ENCODE peak calls at places on chromosomes 6 and 20, in ten cellular contexts. One of them, this sample, is unnamed. For H3K4me1, the result is how much of the 10 kb centered on the place peaks cover.

GRCh38 chr6:119129968-119130484 is 51.6 kb upstream of the FAM184A start:
- DNase-seq in OCI-LY7: no peak
- DNase-seq in heart left ventricle: no peak
- DNase-seq in mammary epithelial cell: peak
- DNase-seq in HCT116: peak
- DNase-seq in hepatocyte: no peak
- DNase-seq in suprapubic skin: no peak
- DNase-seq in CD8-positive, alpha-beta memory T cell: no peak
- DNase-seq in psoas muscle: no peak
- DNase-seq in upper lobe of right lung: no peak
- DNase-seq in this sample: no peak

GRCh38 chr20:11153819-11154218 is 480.0 kb upstream of the JAG1 start:
- DNase-seq in OCI-LY7: no peak
- DNase-seq in heart left ventricle: no peak
- DNase-seq in mammary epithelial cell: no peak
- DNase-seq in HCT116: no peak
- DNase-seq in hepatocyte: no peak
- DNase-seq in suprapubic skin: no peak
- DNase-seq in CD8-positive, alpha-beta memory T cell: no peak
- DNase-seq in psoas muscle: no peak
- DNase-seq in upper lobe of right lung: no peak
- DNase-seq in this sample: no peak

GRCh38 chr20:33925867-33926266 is 67.8 kb upstream of the RALY start:
- DNase-seq in OCI-LY7: no peak
- DNase-seq in heart left ventricle: no peak
- DNase-seq in mammary epithelial cell: no peak
- DNase-seq in HCT116: no peak
- DNase-seq in hepatocyte: no peak
- DNase-seq in suprapubic skin: no peak
- DNase-seq in CD8-positive, alpha-beta memory T cell: no peak
- DNase-seq in psoas muscle: no peak
- DNase-seq in upper lobe of right lung: no peak
- DNase-seq in this sample: no peak

GRCh38 chr6:4049246-4049645 is 29.7 kb downstream of the FAM217A start:
- DNase-seq in OCI-LY7: no peak
- DNase-seq in heart left ventricle: no peak
- DNase-seq in mammary epithelial cell: no peak
- DNase-seq in HCT116: no peak
- DNase-seq in hepatocyte: no peak
- DNase-seq in suprapubic skin: no peak
- DNase-seq in CD8-positive, alpha-beta memory T cell: no peak
- DNase-seq in psoas muscle: no peak
- DNase-seq in upper lobe of right lung: no peak
- DNase-seq in this sample: no peak

GRCh38 chr20:60765821-60766403 is 486.1 kb upstream of the CDH4 start:
- DNase-seq in OCI-LY7: no peak
- DNase-seq in heart left ventricle: no peak
- DNase-seq in mammary epithelial cell: no peak
- DNase-seq in HCT116: no peak
- DNase-seq in hepatocyte: no peak
- DNase-seq in suprapubic skin: no peak
- DNase-seq in CD8-positive, alpha-beta memory T cell: no peak
- DNase-seq in psoas muscle: no peak
- DNase-seq in upper lobe of right lung: no peak
- DNase-seq in this sample: no peak

GRCh38 chr6:28884423-28885148 is 39.2 kb downstream of the TRIM27 start:
- DNase-seq in OCI-LY7: no peak
- DNase-seq in heart left ventricle: no peak
- DNase-seq in mammary epithelial cell: no peak
- DNase-seq in HCT116: no peak
- DNase-seq in hepatocyte: no peak
- DNase-seq in suprapubic skin: no peak
- DNase-seq in CD8-positive, alpha-beta memory T cell: peak
- DNase-seq in psoas muscle: no peak
- DNase-seq in upper lobe of right lung: no peak
- DNase-seq in this sample: no peak

GRCh38 chr20:25496968-25497401 is 88.3 kb downstream of the NINL start:
- DNase-seq in OCI-LY7: no peak
- DNase-seq in heart left ventricle: peak
- DNase-seq in mammary epithelial cell: peak
- DNase-seq in HCT116: no peak
- DNase-seq in hepatocyte: no peak
- DNase-seq in suprapubic skin: peak
- DNase-seq in CD8-positive, alpha-beta memory T cell: no peak
- DNase-seq in psoas muscle: no peak
- DNase-seq in upper lobe of right lung: no peak
- DNase-seq in this sample: no peak

GRCh38 chr6:156852858-156853216 is 75.7 kb downstream of the ARID1B start:
- DNase-seq in OCI-LY7: no peak
- DNase-seq in heart left ventricle: no peak
- DNase-seq in mammary epithelial cell: no peak
- DNase-seq in HCT116: no peak
- DNase-seq in hepatocyte: no peak
- DNase-seq in suprapubic skin: no peak
- DNase-seq in CD8-positive, alpha-beta memory T cell: no peak
- DNase-seq in psoas muscle: no peak
- DNase-seq in upper lobe of right lung: no peak
- DNase-seq in this sample: no peak

GRCh38 chr20:13515796-13516533 is 122.8 kb downstream of the TASP1 start:
- DNase-seq in OCI-LY7: no peak
- DNase-seq in heart left ventricle: no peak
- DNase-seq in mammary epithelial cell: no peak
- DNase-seq in HCT116: no peak
- DNase-seq in hepatocyte: no peak
- DNase-seq in suprapubic skin: no peak
- DNase-seq in CD8-positive, alpha-beta memory T cell: no peak
- DNase-seq in psoas muscle: no peak
- DNase-seq in upper lobe of right lung: no peak
- DNase-seq in this sample: no peak

GRCh38 chr6:34981951-34982350 is 92.9 kb downstream of the ANKS1A start:
- DNase-seq in OCI-LY7: no peak
- DNase-seq in heart left ventricle: no peak
- DNase-seq in mammary epithelial cell: no peak
- DNase-seq in HCT116: no peak
- DNase-seq in hepatocyte: no peak
- DNase-seq in suprapubic skin: no peak
- DNase-seq in CD8-positive, alpha-beta memory T cell: no peak
- DNase-seq in psoas muscle: no peak
- DNase-seq in upper lobe of right lung: no peak
- DNase-seq in this sample: no peak

GRCh38 chr6:154917941-154918340 is 77.2 kb upstream of the TIAM2 start:
- DNase-seq in OCI-LY7: no peak
- DNase-seq in heart left ventricle: no peak
- DNase-seq in mammary epithelial cell: no peak
- DNase-seq in HCT116: no peak
- DNase-seq in hepatocyte: no peak
- DNase-seq in suprapubic skin: peak
- DNase-seq in CD8-positive, alpha-beta memory T cell: no peak
- DNase-seq in psoas muscle: no peak
- DNase-seq in upper lobe of right lung: no peak
- DNase-seq in this sample: no peak

GRCh38 chr6:154920502-154921200 is 74.5 kb upstream of the TIAM2 start:
- DNase-seq in OCI-LY7: no peak
- DNase-seq in heart left ventricle: no peak
- DNase-seq in mammary epithelial cell: no peak
- DNase-seq in HCT116: no peak
- DNase-seq in hepatocyte: no peak
- DNase-seq in suprapubic skin: no peak
- DNase-seq in CD8-positive, alpha-beta memory T cell: no peak
- DNase-seq in psoas muscle: no peak
- DNase-seq in upper lobe of right lung: no peak
- DNase-seq in this sample: no peak

GRCh38 chr6:154919806-154920205 is 75.3 kb upstream of the TIAM2 start:
- DNase-seq in OCI-LY7: no peak
- DNase-seq in heart left ventricle: no peak
- DNase-seq in mammary epithelial cell: no peak
- DNase-seq in HCT116: no peak
- DNase-seq in hepatocyte: no peak
- DNase-seq in suprapubic skin: peak
- DNase-seq in CD8-positive, alpha-beta memory T cell: no peak
- DNase-seq in psoas muscle: no peak
- DNase-seq in upper lobe of right lung: no peak
- DNase-seq in this sample: no peak

GRCh38 chr6:154914288-154914687 is 80.8 kb upstream of the TIAM2 start:
- DNase-seq in OCI-LY7: no peak
- DNase-seq in heart left ventricle: no peak
- DNase-seq in mammary epithelial cell: no peak
- DNase-seq in HCT116: no peak
- DNase-seq in hepatocyte: no peak
- DNase-seq in suprapubic skin: peak
- DNase-seq in CD8-positive, alpha-beta memory T cell: no peak
- DNase-seq in psoas muscle: no peak
- DNase-seq in upper lobe of right lung: no peak
- DNase-seq in this sample: no peak

DNA sequence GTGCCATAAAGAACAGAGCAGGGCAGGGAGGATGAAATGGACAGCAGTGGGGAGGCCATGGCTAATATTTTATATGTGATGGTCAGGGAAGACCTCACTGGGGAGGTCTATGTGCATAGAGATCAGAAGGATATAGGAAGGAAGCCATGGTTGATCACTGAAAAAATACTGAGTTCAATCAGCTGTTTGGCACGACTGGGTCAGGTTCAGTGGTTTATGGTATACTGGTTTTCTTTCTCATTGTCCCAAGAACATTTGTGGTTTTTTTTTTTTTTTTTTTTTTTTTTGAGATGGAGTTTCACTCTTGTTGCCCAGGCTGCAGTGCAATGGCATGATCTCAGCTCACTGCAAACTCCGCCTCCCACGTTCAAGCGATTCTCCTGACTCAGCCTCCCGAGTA is 78.3 kb upstream of the TIAM2 start:
- DNase-seq in OCI-LY7: no peak
- DNase-seq in heart left ventricle: no peak
- DNase-seq in mammary epithelial cell: no peak
- DNase-seq in HCT116: no peak
- DNase-seq in hepatocyte: no peak
- DNase-seq in suprapubic skin: no peak
- DNase-seq in CD8-positive, alpha-beta memory T cell: no peak
- DNase-seq in psoas muscle: no peak
- DNase-seq in upper lobe of right lung: no peak
- DNase-seq in this sample: no peak
- H3K4me1 ChIP-seq in OCI-LY7: under half
- H3K4me1 ChIP-seq in heart left ventricle: under half
- H3K4me1 ChIP-seq in mammary epithelial cell: under half
- H3K4me1 ChIP-seq in HCT116: under half
- H3K4me1 ChIP-seq in hepatocyte: under half
- H3K4me1 ChIP-seq in suprapubic skin: under half
- H3K4me1 ChIP-seq in CD8-positive, alpha-beta memory T cell: under half
- H3K4me1 ChIP-seq in psoas muscle: under half
- H3K4me1 ChIP-seq in upper lobe of right lung: under half
- H3K4me1 ChIP-seq in this sample: under half

GRCh38 chr6:6512711-6513110 is 75.8 kb upstream of the LY86 start:
- DNase-seq in OCI-LY7: no peak
- DNase-seq in heart left ventricle: no peak
- DNase-seq in mammary epithelial cell: no peak
- DNase-seq in HCT116: no peak
- DNase-seq in hepatocyte: no peak
- DNase-seq in suprapubic skin: no peak
- DNase-seq in CD8-positive, alpha-beta memory T cell: no peak
- DNase-seq in psoas muscle: no peak
- DNase-seq in upper lobe of right lung: no peak
- DNase-seq in this sample: no peak
- H3K4me1 ChIP-seq in OCI-LY7: under half
- H3K4me1 ChIP-seq in heart left ventricle: under half
- H3K4me1 ChIP-seq in mammary epithelial cell: under half
- H3K4me1 ChIP-seq in HCT116: under half
- H3K4me1 ChIP-seq in hepatocyte: under half
- H3K4me1 ChIP-seq in suprapubic skin: under half
- H3K4me1 ChIP-seq in CD8-positive, alpha-beta memory T cell: under half
- H3K4me1 ChIP-seq in psoas muscle: under half
- H3K4me1 ChIP-seq in upper lobe of right lung: under half
- H3K4me1 ChIP-seq in this sample: under half

DNA sequence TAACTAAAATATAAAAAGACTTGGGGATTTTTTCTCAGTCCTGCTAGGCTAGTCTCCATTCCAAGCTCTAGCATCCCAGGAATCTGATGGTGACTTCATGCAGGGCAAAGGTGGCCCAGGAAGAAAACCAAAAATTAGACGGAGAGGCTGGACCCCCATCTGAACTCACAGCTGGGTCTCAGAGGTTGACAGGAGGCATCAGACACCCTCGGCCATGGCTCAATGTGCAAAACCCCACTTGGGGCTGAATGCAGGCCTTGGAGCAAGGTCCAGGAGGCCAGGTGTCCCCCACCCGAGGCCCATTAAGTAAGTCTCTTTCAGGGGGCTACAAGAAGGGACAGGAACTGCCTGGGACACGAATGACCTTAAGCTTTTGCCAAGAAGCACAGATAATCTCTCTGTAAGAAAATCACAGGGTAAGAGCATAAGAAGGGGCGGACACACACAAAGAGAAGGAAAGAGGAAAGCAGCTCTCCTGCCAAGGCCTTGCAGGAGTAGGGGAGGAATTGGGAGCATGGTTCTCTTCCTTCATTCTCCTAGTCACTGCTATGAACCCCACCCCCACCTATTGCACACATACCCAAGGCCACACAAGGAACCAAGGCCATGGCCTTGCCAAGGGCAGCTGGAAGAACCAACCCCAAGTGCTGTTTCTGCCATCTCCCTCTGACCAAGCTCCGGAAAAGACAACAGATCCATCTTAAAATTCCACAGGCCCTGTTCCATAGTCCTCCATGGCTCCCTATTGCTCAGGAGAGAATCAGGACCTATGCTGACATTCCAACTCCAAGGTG is 31.6 kb downstream of the TRAM2 start:
- DNase-seq in OCI-LY7: no peak
- DNase-seq in heart left ventricle: no peak
- DNase-seq in mammary epithelial cell: no peak
- DNase-seq in HCT116: no peak
- DNase-seq in hepatocyte: no peak
- DNase-seq in suprapubic skin: no peak
- DNase-seq in CD8-positive, alpha-beta memory T cell: no peak
- DNase-seq in psoas muscle: no peak
- DNase-seq in upper lobe of right lung: no peak
- DNase-seq in this sample: no peak
- H3K4me1 ChIP-seq in OCI-LY7: half or more
- H3K4me1 ChIP-seq in heart left ventricle: under half
- H3K4me1 ChIP-seq in mammary epithelial cell: half or more
- H3K4me1 ChIP-seq in HCT116: under half
- H3K4me1 ChIP-seq in hepatocyte: half or more
- H3K4me1 ChIP-seq in suprapubic skin: half or more
- H3K4me1 ChIP-seq in CD8-positive, alpha-beta memory T cell: under half
- H3K4me1 ChIP-seq in psoas muscle: under half
- H3K4me1 ChIP-seq in upper lobe of right lung: under half
- H3K4me1 ChIP-seq in this sample: under half

DNA sequence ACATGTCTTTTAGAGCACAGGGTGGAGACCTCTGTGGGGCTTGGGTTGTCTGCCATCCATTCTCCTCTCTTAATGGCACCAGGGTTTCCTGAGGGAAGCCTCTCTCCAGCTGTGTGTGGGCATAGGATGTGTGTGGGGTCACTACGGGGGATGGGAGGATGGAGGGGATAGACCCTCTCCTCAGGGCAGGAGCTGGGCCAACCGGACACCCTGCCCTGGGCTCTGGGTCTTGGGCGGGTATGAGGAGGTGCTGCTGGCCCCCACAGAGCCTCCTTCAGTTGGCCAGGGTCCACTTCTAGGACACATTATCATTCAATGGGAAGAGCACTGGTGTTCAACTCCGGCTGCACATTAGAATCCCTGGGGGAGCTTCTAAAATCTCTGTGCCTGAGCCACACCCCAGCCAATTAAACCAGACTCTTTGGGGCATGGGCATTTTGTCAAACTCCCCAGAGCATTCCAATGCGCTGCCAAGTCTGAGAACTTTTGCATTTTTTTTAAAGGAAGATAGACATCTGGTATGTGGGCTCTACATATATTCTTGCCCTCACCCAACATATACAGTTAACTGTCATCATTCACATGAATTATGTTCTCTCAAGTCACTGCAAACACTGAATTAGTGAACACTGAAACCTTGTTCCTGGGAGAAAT is 38.5 kb downstream of the TRAM2 start:
- DNase-seq in OCI-LY7: no peak
- DNase-seq in heart left ventricle: no peak
- DNase-seq in mammary epithelial cell: no peak
- DNase-seq in HCT116: no peak
- DNase-seq in hepatocyte: no peak
- DNase-seq in suprapubic skin: no peak
- DNase-seq in CD8-positive, alpha-beta memory T cell: no peak
- DNase-seq in psoas muscle: no peak
- DNase-seq in upper lobe of right lung: no peak
- DNase-seq in this sample: no peak
- H3K4me1 ChIP-seq in OCI-LY7: half or more
- H3K4me1 ChIP-seq in heart left ventricle: under half
- H3K4me1 ChIP-seq in mammary epithelial cell: half or more
- H3K4me1 ChIP-seq in HCT116: under half
- H3K4me1 ChIP-seq in hepatocyte: under half
- H3K4me1 ChIP-seq in suprapubic skin: under half
- H3K4me1 ChIP-seq in CD8-positive, alpha-beta memory T cell: under half
- H3K4me1 ChIP-seq in psoas muscle: under half
- H3K4me1 ChIP-seq in upper lobe of right lung: under half
- H3K4me1 ChIP-seq in this sample: under half

This sample was measured in pancreas.